ENCODE peak calls at places on chromosomes 1 and 21, in ten cellular contexts. N is effector memory CD8-positive, alpha-beta T cell; L is heart left ventricle; S is omental fat pad; T is HEK293T; K is EL; R is CD4-positive, alpha-beta memory T cell; Q is GM10248; G is activated T-cell treated with anti-CD3 and anti-CD28 coated beads, Interleukin-2, amount 50 U/mL, for 72 hours; O is KBM-7. D is an unnamed sample.

GRCh38 chr1:32766328-32766972 is 50.7 kb downstream of the YARS1 start:
- DNase-seq in N (no peak), L (no peak), S (no peak), T (no peak), K (no peak), R (no peak), Q (no peak), G (no peak), O (no peak), D (no peak)

GRCh38 chr1:41806472-41807155 is 112.1 kb downstream of the HIVEP3 start:
- DNase-seq in N (peak), L (no peak), S (no peak), T (no peak), K (no peak), R (peak), Q (peak), G (peak), O (no peak), D (no peak)

GRCh38 chr21:14523234-14523633 is 22.9 kb downstream of the SAMSN1 start:
- DNase-seq in N (no peak), L (no peak), S (no peak), T (no peak), K (no peak), R (no peak), Q (peak), G (peak), O (peak), D (no peak)

GRCh38 chr1:81834921-81835698 is 34.4 kb downstream of the ADGRL2 start:
- DNase-seq in N (no peak), L (peak), S (no peak), T (no peak), K (peak), R (no peak), Q (no peak), G (no peak), O (no peak), D (no peak)

GRCh38 chr1:16396591-16396990 is 29.5 kb downstream of the SZRD1 start:
- DNase-seq in N (no peak), L (no peak), S (no peak), T (no peak), K (peak), R (no peak), Q (no peak), G (no peak), O (no peak), D (no peak)

GRCh38 chr1:77400781-77401180 is 119.0 kb downstream of the AK5 start:
- DNase-seq in N (no peak), L (no peak), S (no peak), T (no peak), K (no peak), R (no peak), Q (no peak), G (no peak), O (no peak), D (no peak)

GRCh38 chr1:53108646-53109580 is 33.5 kb downstream of the SLC1A7 start:
- DNase-seq in N (no peak), L (no peak), S (no peak), T (no peak), K (peak), R (no peak), Q (no peak), G (no peak), O (no peak), D (no peak)

GRCh38 chr1:87549691-87550090 is 221.0 kb downstream of the LMO4 start:
- DNase-seq in N (no peak), L (no peak), S (no peak), T (no peak), K (no peak), R (no peak), Q (no peak), G (no peak), O (no peak), D (no peak)

GRCh38 chr1:62271137-62271536 is 48.1 kb downstream of the KANK4 start:
- DNase-seq in N (no peak), L (no peak), S (no peak), T (no peak), K (no peak), R (no peak), Q (no peak), G (no peak), O (no peak), D (no peak)

GRCh38 chr1:200877839-200878551 is 5.2 kb downstream of the GPR25 start:
- DNase-seq in N (no peak), L (no peak), S (no peak), T (no peak), K (no peak), R (no peak), Q (peak), G (peak), O (no peak), D (no peak)

GRCh38 chr1:54710841-54711240 is 4.8 kb upstream of the TTC4 start:
- DNase-seq in N (no peak), L (no peak), S (no peak), T (no peak), K (no peak), R (no peak), Q (no peak), G (no peak), O (no peak), D (no peak)

GRCh38 chr1:152003846-152004442 is 10.3 kb upstream of the S100A10 start:
- DNase-seq in N (no peak), L (no peak), S (no peak), T (no peak), K (peak), R (no peak), Q (no peak), G (no peak), O (no peak), D (no peak)

GRCh38 chr1:185318431-185319151 is 1.5 kb upstream of the IVNS1ABP start:
- DNase-seq in N (no peak), L (no peak), S (no peak), T (no peak), K (no peak), R (no peak), Q (no peak), G (no peak), O (no peak), D (no peak)

GRCh38 chr1:87826639-87827345 is 498.1 kb downstream of the LMO4 start:
- DNase-seq in N (no peak), L (peak), S (no peak), T (no peak), K (peak), R (no peak), Q (peak), G (no peak), O (peak), D (no peak)

GRCh38 chr1:27341525-27342252 is at the start of gene SYTL1:
- DNase-seq in N (peak), L (no peak), S (no peak), T (peak), K (peak), R (peak), Q (peak), G (peak), O (peak), D (peak)

GRCh38 chr21:41196990-41197389 is 29.0 kb downstream of the BACE2 start:
- DNase-seq in N (no peak), L (no peak), S (no peak), T (no peak), K (peak), R (no peak), Q (no peak), G (no peak), O (no peak), D (no peak)

GRCh38 chr21:42332557-42332956 is 17.3 kb upstream of the TFF3 start:
- DNase-seq in N (no peak), L (no peak), S (no peak), T (no peak), K (no peak), R (no peak), Q (no peak), G (no peak), O (no peak), D (no peak)

GRCh38 chr1:100613817-100614559 is 76.0 kb downstream of the GPR88 start:
- DNase-seq in N (no peak), L (no peak), S (no peak), T (no peak), K (no peak), R (peak), Q (no peak), G (no peak), O (no peak), D (no peak)

GRCh38 chr1:183733610-183734219 is 71.2 kb upstream of the RGL1 start:
- DNase-seq in N (no peak), L (no peak), S (no peak), T (no peak), K (no peak), R (no peak), Q (no peak), G (no peak), O (no peak), D (no peak)

GRCh38 chr1:2825487-2826189 is 24.1 kb upstream of the TTC34 start:
- DNase-seq in N (no peak), L (no peak), S (no peak), T (no peak), K (no peak), R (no peak), Q (no peak), G (no peak), O (no peak), D (no peak)

GRCh38 chr1:95117207-95118018 is at the start of gene TLCD4:
- DNase-seq in N (peak), L (peak), S (no peak), T (peak), K (peak), R (peak), Q (peak), G (peak), O (no peak), D (peak)

GRCh38 chr1:200699871-200700270 is 30.2 kb upstream of the DDX59 start:
- DNase-seq in N (no peak), L (no peak), S (no peak), T (peak), K (peak), R (no peak), Q (no peak), G (no peak), O (peak), D (no peak)

GRCh38 chr1:186658999-186659398 is 21.2 kb downstream of the PTGS2 start:
- DNase-seq in N (no peak), L (no peak), S (no peak), T (no peak), K (no peak), R (no peak), Q (no peak), G (no peak), O (no peak), D (no peak)

GRCh38 chr1:184973308-184974085 is 811 bp downstream of the NIBAN1 start:
- DNase-seq in N (peak), L (peak), S (no peak), T (peak), K (peak), R (peak), Q (peak), G (peak), O (peak), D (no peak)

GRCh38 chr21:46295177-46295711 is 9.1 kb downstream of the YBEY start:
- DNase-seq in N (no peak), L (peak), S (no peak), T (peak), K (peak), R (no peak), Q (no peak), G (peak), O (peak), D (no peak)

GRCh38 chr1:117162806-117163205 is 41.3 kb upstream of the TRIM45 start:
- DNase-seq in N (no peak), L (no peak), S (no peak), T (no peak), K (no peak), R (no peak), Q (no peak), G (no peak), O (no peak), D (no peak)

GRCh38 chr21:39189857-39190604 is 6.8 kb upstream of the PSMG1 start:
- DNase-seq in N (no peak), L (no peak), S (no peak), T (no peak), K (peak), R (no peak), Q (no peak), G (no peak), O (no peak), D (no peak)

GRCh38 chr1:170369000-170369399 is 163.0 kb upstream of the GORAB start:
- DNase-seq in N (no peak), L (no peak), S (no peak), T (no peak), K (no peak), R (no peak), Q (no peak), G (no peak), O (no peak), D (no peak)

GRCh38 chr1:173507847-173508209 is 30.7 kb downstream of the PRDX6 start:
- DNase-seq in N (no peak), L (no peak), S (no peak), T (no peak), K (peak), R (no peak), Q (no peak), G (no peak), O (no peak), D (no peak)

GRCh38 chr21:29449306-29449940 is 150.7 kb downstream of the BACH1 start:
- DNase-seq in N (no peak), L (no peak), S (no peak), T (no peak), K (no peak), R (peak), Q (no peak), G (no peak), O (no peak), D (no peak)

GRCh38 chr1:76786232-76786631 is 81.0 kb upstream of the ST6GALNAC5 start:
- DNase-seq in N (no peak), L (no peak), S (no peak), T (no peak), K (no peak), R (no peak), Q (no peak), G (no peak), O (no peak), D (no peak)

GRCh38 chr1:200535605-200536004 is 84.9 kb downstream of the KIF14 start:
- DNase-seq in N (no peak), L (no peak), S (no peak), T (peak), K (peak), R (peak), Q (peak), G (peak), O (no peak), D (no peak)

D was measured in pancreas.